ENCODE peak calls at places on chromosomes 3 and 15, in four cellular contexts. T is fibroblast of lung, X is left ventricle myocardium inferior, P is testis. E is an unnamed sample.

GRCh38 chr15:42151012-42151615 is 5.3 kb downstream of the PLA2G4F start:
- DNase-seq in T (no peak), X (no peak), P (no peak), E (peak; percentile 38)

GRCh38 chr3:21979706-21980105 is 228.7 kb upstream of the ZNF385D start:
- DNase-seq in T (peak; percentile 79), X (no peak), P (no peak), E (no peak)

GRCh38 chr3:64163755-64164148 is 61.5 kb downstream of the PRICKLE2 start:
- DNase-seq in T (peak; percentile 90), X (no peak), P (no peak), E (no peak)

GRCh38 chr3:171113716-171114115 is 87.2 kb upstream of the SLC2A2 start:
- DNase-seq in T (no peak), X (no peak), P (no peak), E (no peak)

GRCh38 chr3:195591852-195592251 is 8.1 kb upstream of the APOD start:
- DNase-seq in T (no peak), X (no peak), P (no peak), E (no peak)

GRCh38 chr15:84752700-84753099 is 4.3 kb downstream of the ZNF592 start:
- DNase-seq in T (peak; percentile 55), X (no peak), P (no peak), E (peak; percentile 29)

GRCh38 chr15:43105077-43105769 is 615 bp downstream of the UBR1 start:
- DNase-seq in T (peak; percentile 12), X (no peak), P (peak; percentile 34), E (peak; percentile 48)

GRCh38 chr15:63037996-63038720 is 4.4 kb upstream of the TPM1 start:
- DNase-seq in T (no peak), X (no peak), P (no peak), E (no peak)

GRCh38 chr3:185028121-185028520 is 124.7 kb downstream of the C3orf70 start:
- DNase-seq in T (no peak), X (no peak), P (no peak), E (no peak)

GRCh38 chr15:68209272-68209671 is 4.1 kb upstream of the CALML4 start:
- DNase-seq in T (no peak), X (peak; percentile 2), P (no peak), E (peak; percentile 43)

GRCh38 chr3:129286081-129286480 is 7.4 kb downstream of the HMCES start:
- DNase-seq in T (no peak), X (no peak), P (no peak), E (no peak)

GRCh38 chr3:71456155-71456554 is 127.4 kb downstream of the FOXP1 start:
- DNase-seq in T (no peak), X (no peak), P (no peak), E (no peak)

GRCh38 chr3:44966795-44967278 is 9.1 kb downstream of the ZDHHC3 start:
- DNase-seq in T (no peak), X (no peak), P (no peak), E (no peak)

GRCh38 chr3:88032245-88032644 is 26.6 kb downstream of the CGGBP1 start:
- DNase-seq in T (peak; percentile 16), X (no peak), P (no peak), E (no peak)

GRCh38 chr15:92682772-92683510 is 27.4 kb upstream of the FAM174B start:
- DNase-seq in T (no peak), X (peak; percentile 34), P (no peak), E (no peak)

GRCh38 chr3:11820540-11821041 is 26.1 kb downstream of the TAMM41 start:
- DNase-seq in T (peak; percentile 53), X (no peak), P (peak; percentile 27), E (no peak)

GRCh38 chr3:135752851-135753250 is 212.7 kb upstream of the PPP2R3A start:
- DNase-seq in T (no peak), X (no peak), P (no peak), E (no peak)

GRCh38 chr3:133838296-133838789 is 32.7 kb downstream of the SRPRB start:
- DNase-seq in T (no peak), X (no peak), P (no peak), E (no peak)

GRCh38 chr15:24955549-24955929 is 752 bp downstream of the SNRPN start:
- DNase-seq in T (no peak), X (peak; percentile 18), P (peak; percentile 31), E (peak; percentile 44)

GRCh38 chr15:25796395-25796794 is 66.7 kb downstream of the ATP10A start:
- DNase-seq in T (no peak), X (no peak), P (no peak), E (no peak)

GRCh38 chr3:50637012-50637411 is 20.1 kb downstream of the MAPKAPK3 start:
- DNase-seq in T (no peak), X (no peak), P (no peak), E (no peak)

GRCh38 chr3:114758828-114759709 is 388.0 kb downstream of the ZBTB20 start:
- DNase-seq in T (peak; percentile 52), X (no peak), P (peak; percentile 50), E (peak; percentile 46)

GRCh38 chr15:78508272-78508671 is 895 bp downstream of the HYKK start:
- DNase-seq in T (no peak), X (no peak), P (no peak), E (no peak)

GRCh38 chr3:117695871-117696270 is 986.3 kb downstream of the TUSC7 start:
- DNase-seq in T (no peak), X (no peak), P (no peak), E (no peak)

GRCh38 chr3:21704796-21705195 is 46.2 kb downstream of the ZNF385D start:
- DNase-seq in T (peak; percentile 37), X (no peak), P (no peak), E (no peak)

GRCh38 chr3:156535162-156535627 is 19.7 kb downstream of the SSR3 start:
- DNase-seq in T (peak; percentile 100), X (peak; percentile 52), P (peak; percentile 65), E (peak; percentile 47)

GRCh38 chr15:27650244-27650643 is 448.9 kb downstream of the OCA2 start:
- DNase-seq in T (no peak), X (no peak), P (no peak), E (no peak)

GRCh38 chr15:66515901-66516322 is 10.8 kb downstream of the ZWILCH start:
- DNase-seq in T (peak; percentile 27), X (no peak), P (no peak), E (no peak)

GRCh38 chr15:74802862-74803447 is 9.7 kb upstream of the LMAN1L start:
- DNase-seq in T (no peak), X (no peak), P (no peak), E (no peak)

GRCh38 chr3:29695905-29696238 is 415.0 kb downstream of the RBMS3 start:
- DNase-seq in T (peak; percentile 7), X (no peak), P (no peak), E (no peak)

GRCh38 chr3:158788446-158788845 is 13.4 kb upstream of the MFSD1 start:
- DNase-seq in T (peak; percentile 31), X (no peak), P (no peak), E (no peak)

GRCh38 chr3:42501681-42502428 is 588 bp upstream of the VIPR1 start:
- DNase-seq in T (peak; percentile 15), X (peak; percentile 50), P (peak; percentile 67), E (peak; percentile 76)
- H3K27me3 ChIP-seq in T (peaks cover 33% of the 10 kb centered on the region), X (peaks cover 51% of the 10 kb centered on the region), P (no peaks in the 10 kb centered on the region), E (no peaks in the 10 kb centered on the region)

GRCh38 chr3:125061170-125061569 is 5.4 kb upstream of the HEG1 start:
- DNase-seq in T (peak; percentile 43), X (peak; percentile 66), P (peak; percentile 80), E (no peak)

GRCh38 chr3:125059488-125060245 is 3.9 kb upstream of the HEG1 start:
- DNase-seq in T (peak; percentile 50), X (no peak), P (no peak), E (no peak)

GRCh38 chr3:125058959-125059358 is 3.2 kb upstream of the HEG1 start:
- DNase-seq in T (no peak), X (no peak), P (no peak), E (no peak)

GRCh38 chr3:125061646-125062045 is 5.8 kb upstream of the HEG1 start:
- DNase-seq in T (no peak), X (no peak), P (no peak), E (no peak)

DNA sequence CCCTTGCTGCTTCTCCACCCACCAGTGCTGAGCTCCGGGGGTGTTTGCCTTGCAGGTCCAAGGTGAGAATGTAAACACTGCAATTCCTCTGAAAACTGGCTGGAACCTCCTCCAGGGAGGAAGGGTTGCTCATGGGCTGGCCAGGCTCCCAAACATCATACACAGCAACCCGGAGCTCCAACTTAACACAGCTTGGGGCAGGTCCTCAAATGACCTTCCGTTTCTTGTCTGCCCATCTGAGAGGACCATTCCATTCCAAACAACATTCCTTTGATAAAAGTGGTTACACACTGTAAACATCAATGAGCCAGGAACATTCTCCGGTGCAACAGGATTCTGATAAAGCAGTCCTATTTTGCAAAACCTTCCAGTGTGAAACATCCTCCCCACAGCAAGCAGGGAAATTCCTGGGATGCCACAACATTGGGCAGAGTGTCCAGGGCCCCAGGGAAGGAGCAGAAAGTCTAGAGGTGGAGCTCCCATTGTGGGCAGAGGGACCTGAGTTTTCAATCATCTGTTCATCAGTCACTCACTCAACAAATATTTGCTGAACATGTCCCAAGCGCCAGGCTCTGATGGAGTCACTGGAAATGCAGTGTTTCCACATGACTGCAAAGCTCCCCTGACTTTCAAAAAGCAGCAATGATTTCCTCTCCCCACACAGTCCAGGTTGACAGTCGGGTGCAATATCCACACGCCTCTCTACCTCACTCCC is 7.3 kb upstream of the HEG1 start:
- DNase-seq in T (peak; percentile 99), X (peak; percentile 52), P (peak; percentile 44), E (no peak)
- H3K4me1 ChIP-seq in T (peaks cover 21% of the 10 kb centered on the region), X (peaks cover 53% of the 10 kb centered on the region), P (peaks cover 29% of the 10 kb centered on the region), E (no peaks in the 10 kb centered on the region)

GRCh38 chr15:52423852-52424251 is 104.8 kb downstream of the MYO5A start:
- DNase-seq in T (no peak), X (no peak), P (no peak), E (no peak)
- TF ChIP-seq CTCF in T (no peak), X (no peak), P (no peak), E (no peak)

DNA sequence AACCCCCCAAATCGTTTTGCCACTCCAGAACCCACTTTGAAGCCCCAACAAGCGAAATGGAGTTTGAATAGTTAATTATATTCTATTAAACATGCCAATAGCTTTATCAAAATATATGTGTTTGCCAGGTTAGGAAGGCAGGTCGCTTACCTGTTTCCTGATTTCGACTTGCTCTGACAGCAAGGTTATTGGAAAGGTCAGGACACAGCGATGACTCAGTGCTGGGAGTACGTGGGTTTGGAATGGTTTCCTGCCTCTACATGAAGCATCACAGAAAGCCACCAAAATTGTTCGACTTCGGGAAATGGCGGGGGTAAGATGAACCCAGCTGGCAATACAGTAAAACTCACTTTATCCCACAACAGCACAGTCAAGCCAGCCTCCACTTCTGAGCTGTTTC is 135.6 kb upstream of the ABI3BP start:
- DNase-seq in T (peak; percentile 20), X (no peak), P (no peak), E (no peak)
- H3K27me3 ChIP-seq in T (no peaks in the 10 kb centered on the region), X (no peaks in the 10 kb centered on the region), P (no peaks in the 10 kb centered on the region), E (no peaks in the 10 kb centered on the region)

GRCh38 chr15:70421197-70421482 is 323.4 kb upstream of the TLE3 start:
- DNase-seq in T (no peak), X (no peak), P (no peak), E (no peak)
- H3K4me1 ChIP-seq in T (no peaks in the 10 kb centered on the region), X (no peaks in the 10 kb centered on the region), P (peaks cover 8% of the 10 kb centered on the region), E (peaks cover 23% of the 10 kb centered on the region)

DNA sequence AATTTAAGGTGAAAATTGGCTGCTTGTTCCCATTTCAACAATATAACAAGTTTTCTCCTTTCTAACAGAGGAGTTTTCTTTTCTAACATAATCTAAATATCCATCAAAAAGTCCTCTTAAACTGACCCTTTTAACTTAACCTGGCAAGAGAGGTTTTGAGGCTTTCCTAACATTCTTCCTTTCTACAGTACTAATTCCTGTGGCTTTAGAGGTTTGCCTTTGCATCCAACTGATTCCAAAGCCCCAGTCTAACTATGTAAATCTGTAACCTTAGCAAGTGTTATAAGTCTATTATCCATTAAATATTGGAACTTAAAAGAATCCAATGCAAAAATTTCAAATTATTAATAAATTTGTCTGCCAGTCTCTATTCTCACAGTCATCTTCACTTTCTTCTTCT is 134.1 kb downstream of the ISL2 start:
- DNase-seq in T (peak; percentile 83), X (no peak), P (no peak), E (no peak)
- TF ChIP-seq CTCF in T (no peak), X (no peak), P (no peak), E (no peak)

E was measured in right lobe of liver.